ENCODE peak calls at places on chromosome 15, in ten cellular contexts. One of them, this sample, is unnamed.
A peak's percentile ranks its signal among the peaks of the same experiment; 100 is the strongest.

GRCh38 chr15:48060396-48060795 is 60.4 kb upstream of the SLC24A5 start:
- DNase-seq in cardiac muscle cell: no peak
- DNase-seq in colonic mucosa: no peak
- DNase-seq in mammary epithelial cell: no peak
- DNase-seq in A549: no peak
- DNase-seq in RWPE2: no peak
- DNase-seq in ovary: no peak
- DNase-seq in body of pancreas: no peak
- DNase-seq in tibial artery: no peak
- DNase-seq in neural progenitor cell: no peak
- DNase-seq in this sample: no peak

GRCh38 chr15:68208641-68209240 is 3.6 kb upstream of the CALML4 start:
- DNase-seq in mammary epithelial cell: no peak
- DNase-seq in colonic mucosa: no peak
- DNase-seq in neural progenitor cell: no peak
- DNase-seq in body of pancreas: no peak
- DNase-seq in ovary: no peak
- DNase-seq in RWPE2: peak; percentile 62
- DNase-seq in A549: no peak
- DNase-seq in tibial artery: peak; percentile 13
- DNase-seq in cardiac muscle cell: no peak
- DNase-seq in this sample: no peak

GRCh38 chr15:49103002-49103401 is 52.4 kb downstream of the COPS2 start:
- DNase-seq in body of pancreas: no peak
- DNase-seq in mammary epithelial cell: peak; percentile 43
- DNase-seq in A549: no peak
- DNase-seq in neural progenitor cell: no peak
- DNase-seq in tibial artery: no peak
- DNase-seq in cardiac muscle cell: no peak
- DNase-seq in ovary: no peak
- DNase-seq in RWPE2: no peak
- DNase-seq in colonic mucosa: no peak
- DNase-seq in this sample: no peak

GRCh38 chr15:99052205-99052604 is 44.6 kb upstream of the PGPEP1L start:
- DNase-seq in body of pancreas: no peak
- DNase-seq in RWPE2: no peak
- DNase-seq in neural progenitor cell: no peak
- DNase-seq in ovary: no peak
- DNase-seq in A549: no peak
- DNase-seq in tibial artery: no peak
- DNase-seq in mammary epithelial cell: no peak
- DNase-seq in colonic mucosa: no peak
- DNase-seq in cardiac muscle cell: no peak
- DNase-seq in this sample: no peak

GRCh38 chr15:63238796-63239195 is 38.6 kb upstream of the APH1B start:
- DNase-seq in body of pancreas: no peak
- DNase-seq in ovary: no peak
- DNase-seq in A549: no peak
- DNase-seq in mammary epithelial cell: peak; percentile 94
- DNase-seq in neural progenitor cell: no peak
- DNase-seq in colonic mucosa: no peak
- DNase-seq in RWPE2: peak; percentile 77
- DNase-seq in cardiac muscle cell: no peak
- DNase-seq in tibial artery: peak; percentile 55
- DNase-seq in this sample: peak; percentile 79

GRCh38 chr15:28184166-28184565 is 85.1 kb upstream of the OCA2 start:
- DNase-seq in neural progenitor cell: no peak
- DNase-seq in tibial artery: no peak
- DNase-seq in body of pancreas: no peak
- DNase-seq in colonic mucosa: no peak
- DNase-seq in A549: no peak
- DNase-seq in cardiac muscle cell: no peak
- DNase-seq in mammary epithelial cell: no peak
- DNase-seq in ovary: no peak
- DNase-seq in RWPE2: no peak
- DNase-seq in this sample: no peak

GRCh38 chr15:63473749-63473998 is 30.7 kb upstream of the USP3 start:
- DNase-seq in ovary: no peak
- DNase-seq in RWPE2: no peak
- DNase-seq in tibial artery: no peak
- DNase-seq in colonic mucosa: no peak
- DNase-seq in neural progenitor cell: no peak
- DNase-seq in mammary epithelial cell: no peak
- DNase-seq in A549: no peak
- DNase-seq in body of pancreas: no peak
- DNase-seq in cardiac muscle cell: no peak
- DNase-seq in this sample: no peak

GRCh38 chr15:77028451-77029165 is 33.7 kb downstream of the PSTPIP1 start:
- DNase-seq in ovary: peak; percentile 17
- DNase-seq in neural progenitor cell: no peak
- DNase-seq in body of pancreas: peak; percentile 15
- DNase-seq in mammary epithelial cell: no peak
- DNase-seq in RWPE2: peak; percentile 54
- DNase-seq in colonic mucosa: peak; percentile 14
- DNase-seq in A549: no peak
- DNase-seq in tibial artery: peak; percentile 8
- DNase-seq in cardiac muscle cell: no peak
- DNase-seq in this sample: no peak

GRCh38 chr15:94168250-94168649 is 63.1 kb upstream of the MCTP2 start:
- DNase-seq in ovary: no peak
- DNase-seq in colonic mucosa: no peak
- DNase-seq in cardiac muscle cell: no peak
- DNase-seq in mammary epithelial cell: no peak
- DNase-seq in body of pancreas: no peak
- DNase-seq in tibial artery: no peak
- DNase-seq in RWPE2: no peak
- DNase-seq in A549: no peak
- DNase-seq in neural progenitor cell: peak; percentile 11
- DNase-seq in this sample: no peak

GRCh38 chr15:63188247-63188936 is 1.0 kb upstream of the RAB8B start:
- DNase-seq in cardiac muscle cell: no peak
- DNase-seq in mammary epithelial cell: no peak
- DNase-seq in tibial artery: no peak
- DNase-seq in RWPE2: no peak
- DNase-seq in neural progenitor cell: peak; percentile 34
- DNase-seq in A549: no peak
- DNase-seq in colonic mucosa: no peak
- DNase-seq in ovary: no peak
- DNase-seq in body of pancreas: no peak
- DNase-seq in this sample: no peak

GRCh38 chr15:77991029-77991406 is 86.5 kb downstream of the TBC1D2B start:
- DNase-seq in neural progenitor cell: no peak
- DNase-seq in body of pancreas: no peak
- DNase-seq in colonic mucosa: no peak
- DNase-seq in cardiac muscle cell: no peak
- DNase-seq in RWPE2: no peak
- DNase-seq in A549: no peak
- DNase-seq in ovary: no peak
- DNase-seq in tibial artery: no peak
- DNase-seq in mammary epithelial cell: no peak
- DNase-seq in this sample: no peak

GRCh38 chr15:40338041-40338657 is 2.6 kb downstream of the CCDC9B start:
- DNase-seq in colonic mucosa: peak; percentile 72
- DNase-seq in body of pancreas: peak; percentile 73
- DNase-seq in tibial artery: peak; percentile 67
- DNase-seq in cardiac muscle cell: peak; percentile 89
- DNase-seq in A549: peak; percentile 72
- DNase-seq in mammary epithelial cell: peak; percentile 66
- DNase-seq in neural progenitor cell: peak; percentile 88
- DNase-seq in RWPE2: no peak
- DNase-seq in ovary: peak; percentile 56
- DNase-seq in this sample: peak; percentile 90

GRCh38 chr15:40339621-40339945 is 1.2 kb downstream of the CCDC9B start:
- DNase-seq in RWPE2: peak; percentile 72
- DNase-seq in mammary epithelial cell: no peak
- DNase-seq in A549: no peak
- DNase-seq in neural progenitor cell: no peak
- DNase-seq in colonic mucosa: no peak
- DNase-seq in tibial artery: no peak
- DNase-seq in cardiac muscle cell: no peak
- DNase-seq in ovary: no peak
- DNase-seq in body of pancreas: no peak
- DNase-seq in this sample: no peak

GRCh38 chr15:40340038-40340739 is 550 bp downstream of the CCDC9B start:
- DNase-seq in A549: no peak
- DNase-seq in mammary epithelial cell: no peak
- DNase-seq in neural progenitor cell: no peak
- DNase-seq in colonic mucosa: peak; percentile 71
- DNase-seq in RWPE2: peak; percentile 78
- DNase-seq in body of pancreas: peak; percentile 66
- DNase-seq in ovary: peak; percentile 83
- DNase-seq in tibial artery: peak; percentile 88
- DNase-seq in cardiac muscle cell: peak; percentile 76
- DNase-seq in this sample: peak; percentile 72

GRCh38 chr15:40337597-40337996 is 3.1 kb downstream of the CCDC9B start:
- DNase-seq in ovary: no peak
- DNase-seq in neural progenitor cell: no peak
- DNase-seq in mammary epithelial cell: no peak
- DNase-seq in body of pancreas: no peak
- DNase-seq in colonic mucosa: no peak
- DNase-seq in tibial artery: no peak
- DNase-seq in RWPE2: no peak
- DNase-seq in cardiac muscle cell: no peak
- DNase-seq in A549: no peak
- DNase-seq in this sample: no peak

GRCh38 chr15:40338921-40339620 is 1.7 kb downstream of the CCDC9B start:
- DNase-seq in ovary: no peak
- DNase-seq in cardiac muscle cell: no peak
- DNase-seq in A549: peak; percentile 67
- DNase-seq in RWPE2: peak; percentile 95
- DNase-seq in colonic mucosa: peak; percentile 26
- DNase-seq in tibial artery: no peak
- DNase-seq in neural progenitor cell: no peak
- DNase-seq in body of pancreas: peak; percentile 69
- DNase-seq in mammary epithelial cell: peak; percentile 96
- DNase-seq in this sample: no peak
- H3K4me1 ChIP-seq in ovary: peaks cover 26% of the 10 kb centered on the region
- H3K4me1 ChIP-seq in cardiac muscle cell: peaks cover 34% of the 10 kb centered on the region
- H3K4me1 ChIP-seq in A549: peaks cover 46% of the 10 kb centered on the region
- H3K4me1 ChIP-seq in RWPE2: peaks cover 53% of the 10 kb centered on the region
- H3K4me1 ChIP-seq in colonic mucosa: peaks cover 28% of the 10 kb centered on the region
- H3K4me1 ChIP-seq in tibial artery: peaks cover 6% of the 10 kb centered on the region
- H3K4me1 ChIP-seq in neural progenitor cell: peaks cover 11% of the 10 kb centered on the region
- H3K4me1 ChIP-seq in body of pancreas: peaks cover 71% of the 10 kb centered on the region
- H3K4me1 ChIP-seq in mammary epithelial cell: peaks cover 80% of the 10 kb centered on the region
- H3K4me1 ChIP-seq in this sample: peaks cover 69% of the 10 kb centered on the region

DNA sequence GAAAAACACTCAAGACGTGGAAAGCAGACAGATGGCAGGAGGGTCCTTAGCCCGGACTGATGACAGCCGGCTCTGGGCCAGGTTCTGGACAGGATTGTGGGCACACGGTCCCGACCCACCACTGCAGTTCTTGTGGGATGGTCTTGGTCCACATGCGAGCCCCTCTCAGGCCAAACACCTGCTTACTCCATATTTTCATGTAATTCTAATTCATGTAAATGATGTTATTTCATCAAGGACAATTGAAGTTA is 32.6 kb downstream of the TM2D3 start:
- DNase-seq in ovary: no peak
- DNase-seq in A549: no peak
- DNase-seq in tibial artery: no peak
- DNase-seq in mammary epithelial cell: no peak
- DNase-seq in neural progenitor cell: no peak
- DNase-seq in body of pancreas: no peak
- DNase-seq in RWPE2: no peak
- DNase-seq in cardiac muscle cell: no peak
- DNase-seq in colonic mucosa: no peak
- DNase-seq in this sample: no peak
- H3K4me1 ChIP-seq in ovary: peaks cover 11% of the 10 kb centered on the region
- H3K4me1 ChIP-seq in A549: peaks cover 15% of the 10 kb centered on the region
- H3K4me1 ChIP-seq in tibial artery: peaks cover 4% of the 10 kb centered on the region
- H3K4me1 ChIP-seq in mammary epithelial cell: no peaks in the 10 kb centered on the region
- H3K4me1 ChIP-seq in neural progenitor cell: peaks cover 16% of the 10 kb centered on the region
- H3K4me1 ChIP-seq in body of pancreas: peaks cover 21% of the 10 kb centered on the region
- H3K4me1 ChIP-seq in RWPE2: peaks cover 6% of the 10 kb centered on the region
- H3K4me1 ChIP-seq in cardiac muscle cell: peaks cover 55% of the 10 kb centered on the region
- H3K4me1 ChIP-seq in colonic mucosa: peaks cover 6% of the 10 kb centered on the region
- H3K4me1 ChIP-seq in this sample: peaks cover 9% of the 10 kb centered on the region

GRCh38 chr15:74782596-74783071 is 754 bp downstream of the CSK start:
- DNase-seq in colonic mucosa: peak; percentile 45
- DNase-seq in RWPE2: no peak
- DNase-seq in body of pancreas: no peak
- DNase-seq in cardiac muscle cell: peak; percentile 24
- DNase-seq in A549: no peak
- DNase-seq in neural progenitor cell: no peak
- DNase-seq in ovary: no peak
- DNase-seq in mammary epithelial cell: no peak
- DNase-seq in tibial artery: no peak
- DNase-seq in this sample: no peak
- H3K4me1 ChIP-seq in colonic mucosa: peaks cover 35% of the 10 kb centered on the region
- H3K4me1 ChIP-seq in RWPE2: peaks cover 35% of the 10 kb centered on the region
- H3K4me1 ChIP-seq in body of pancreas: peaks cover 44% of the 10 kb centered on the region
- H3K4me1 ChIP-seq in cardiac muscle cell: peaks cover 45% of the 10 kb centered on the region
- H3K4me1 ChIP-seq in A549: peaks cover 22% of the 10 kb centered on the region
- H3K4me1 ChIP-seq in neural progenitor cell: peaks cover 17% of the 10 kb centered on the region
- H3K4me1 ChIP-seq in ovary: peaks cover 14% of the 10 kb centered on the region
- H3K4me1 ChIP-seq in mammary epithelial cell: peaks cover 45% of the 10 kb centered on the region
- H3K4me1 ChIP-seq in tibial artery: peaks cover 4% of the 10 kb centered on the region
- H3K4me1 ChIP-seq in this sample: peaks cover 61% of the 10 kb centered on the region

DNA sequence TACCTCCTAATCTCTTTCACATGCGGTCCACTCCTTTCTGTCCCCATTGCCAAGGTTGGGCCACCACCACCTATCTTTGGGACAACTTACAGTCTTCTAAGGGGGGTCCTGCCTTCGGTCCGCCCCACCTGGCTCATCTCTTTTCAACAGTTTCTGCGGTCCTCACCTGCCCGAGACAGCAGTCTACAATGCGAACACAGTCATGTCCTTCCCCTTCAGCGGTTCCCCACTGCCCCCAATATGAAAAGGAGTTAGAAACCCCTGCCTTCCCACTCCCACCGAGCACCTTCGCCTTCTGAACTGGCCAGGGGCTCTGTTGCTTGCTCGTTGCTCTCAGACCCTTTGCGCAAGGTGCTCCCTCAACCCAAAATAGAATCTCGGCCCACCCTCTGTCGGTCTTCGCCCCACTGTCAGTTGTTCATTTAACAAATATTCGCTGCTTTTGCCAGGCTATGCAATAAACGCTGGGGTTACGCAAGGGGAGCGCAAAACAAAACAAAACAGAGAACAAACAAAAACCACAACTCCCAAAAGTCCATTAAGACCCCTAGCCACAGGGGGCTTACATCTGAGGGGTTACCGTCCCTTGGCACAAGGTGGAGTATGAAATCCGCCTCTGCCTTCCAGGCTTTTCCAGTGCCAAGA is 611 bp upstream of the FANCI start:
- DNase-seq in ovary: peak; percentile 60
- DNase-seq in RWPE2: no peak
- DNase-seq in colonic mucosa: no peak
- DNase-seq in mammary epithelial cell: no peak
- DNase-seq in cardiac muscle cell: no peak
- DNase-seq in A549: no peak
- DNase-seq in tibial artery: peak; percentile 58
- DNase-seq in body of pancreas: no peak
- DNase-seq in neural progenitor cell: no peak
- DNase-seq in this sample: no peak
- H3K4me1 ChIP-seq in ovary: peaks cover 2% of the 10 kb centered on the region
- H3K4me1 ChIP-seq in RWPE2: peaks cover 7% of the 10 kb centered on the region
- H3K4me1 ChIP-seq in colonic mucosa: no peaks in the 10 kb centered on the region
- H3K4me1 ChIP-seq in mammary epithelial cell: peaks cover 14% of the 10 kb centered on the region
- H3K4me1 ChIP-seq in cardiac muscle cell: peaks cover 6% of the 10 kb centered on the region
- H3K4me1 ChIP-seq in A549: peaks cover 32% of the 10 kb centered on the region
- H3K4me1 ChIP-seq in tibial artery: no peaks in the 10 kb centered on the region
- H3K4me1 ChIP-seq in body of pancreas: peaks cover 17% of the 10 kb centered on the region
- H3K4me1 ChIP-seq in neural progenitor cell: peaks cover 17% of the 10 kb centered on the region
- H3K4me1 ChIP-seq in this sample: peaks cover 13% of the 10 kb centered on the region

GRCh38 chr15:60572462-60573214 is 93.7 kb upstream of the ICE2 start:
- DNase-seq in colonic mucosa: no peak
- DNase-seq in mammary epithelial cell: no peak
- DNase-seq in neural progenitor cell: no peak
- DNase-seq in ovary: no peak
- DNase-seq in A549: no peak
- DNase-seq in body of pancreas: no peak
- DNase-seq in cardiac muscle cell: no peak
- DNase-seq in tibial artery: no peak
- DNase-seq in RWPE2: no peak
- DNase-seq in this sample: no peak
- H3K4me1 ChIP-seq in colonic mucosa: no peaks in the 10 kb centered on the region
- H3K4me1 ChIP-seq in mammary epithelial cell: no peaks in the 10 kb centered on the region
- H3K4me1 ChIP-seq in neural progenitor cell: peaks cover 14% of the 10 kb centered on the region
- H3K4me1 ChIP-seq in ovary: no peaks in the 10 kb centered on the region
- H3K4me1 ChIP-seq in A549: peaks cover 19% of the 10 kb centered on the region
- H3K4me1 ChIP-seq in body of pancreas: peaks cover 63% of the 10 kb centered on the region
- H3K4me1 ChIP-seq in cardiac muscle cell: no peaks in the 10 kb centered on the region
- H3K4me1 ChIP-seq in tibial artery: no peaks in the 10 kb centered on the region
- H3K4me1 ChIP-seq in RWPE2: peaks cover 4% of the 10 kb centered on the region
- H3K4me1 ChIP-seq in this sample: peaks cover 5% of the 10 kb centered on the region